ENCODE peak calls at places on chromosomes 6 and 20, in nine cellular contexts. H is non-pigmented ciliary epithelial cell, G is AML-193, E is pancreas, R is naive B cell, Z is COR-L47, Q is heart left ventricle, A is HS-27A, Y is body of pancreas. X is an unnamed sample.

GRCh38 chr6:81772741-81773140 is 20.3 kb upstream of the TENT5A start:
- DNase-seq in H (no peak), G (peak), E (no peak), R (no peak), Z (no peak), Q (no peak), A (no peak), Y (no peak), X (no peak)

GRCh38 chr6:7424967-7425807 is 35.6 kb downstream of the RIOK1 start:
- DNase-seq in H (no peak), G (peak), E (peak), R (peak), Z (peak), Q (peak), A (no peak), Y (peak), X (peak)

GRCh38 chr6:134864558-134864957 is 85.3 kb downstream of the ALDH8A1 start:
- DNase-seq in H (no peak), G (no peak), E (no peak), R (no peak), Z (no peak), Q (no peak), A (no peak), Y (no peak), X (no peak)

GRCh38 chr6:103797738-103798137 is 1062.0 kb downstream of the HACE1 start:
- DNase-seq in H (no peak), G (peak), E (no peak), R (no peak), Z (peak), Q (no peak), A (no peak), Y (no peak), X (no peak)

GRCh38 chr6:31158863-31159855 is 770 bp downstream of the TCF19 start:
- DNase-seq in H (no peak), G (peak), E (no peak), R (no peak), Z (peak), Q (no peak), A (no peak), Y (no peak), X (no peak)

GRCh38 chr20:13341737-13342393 is 120.8 kb downstream of the ISM1 start:
- DNase-seq in H (no peak), G (no peak), E (no peak), R (no peak), Z (no peak), Q (no peak), A (no peak), Y (no peak), X (no peak)

GRCh38 chr6:133208183-133208755 is 32.9 kb upstream of the EYA4 start:
- DNase-seq in H (no peak), G (no peak), E (no peak), R (no peak), Z (no peak), Q (no peak), A (no peak), Y (no peak), X (no peak)

GRCh38 chr6:115001726-115002436 is 659.1 kb upstream of the HS3ST5 start:
- DNase-seq in H (no peak), G (no peak), E (no peak), R (no peak), Z (no peak), Q (no peak), A (no peak), Y (no peak), X (no peak)

GRCh38 chr20:33093582-33093981 is 14.1 kb downstream of the BPIFB4 start:
- DNase-seq in H (no peak), G (no peak), E (no peak), R (no peak), Z (no peak), Q (no peak), A (no peak), Y (no peak), X (no peak)

GRCh38 chr20:31842471-31843157 is 2.8 kb downstream of the FOXS1 start:
- DNase-seq in H (no peak), G (no peak), E (no peak), R (no peak), Z (no peak), Q (peak), A (no peak), Y (peak), X (no peak)

GRCh38 chr6:119676971-119677370 is 327.4 kb upstream of the MAN1A1 start:
- DNase-seq in H (no peak), G (no peak), E (no peak), R (no peak), Z (no peak), Q (no peak), A (no peak), Y (no peak), X (no peak)

GRCh38 chr20:31790401-31790800 is 28.8 kb upstream of the MYLK2 start:
- DNase-seq in H (no peak), G (no peak), E (no peak), R (no peak), Z (no peak), Q (no peak), A (no peak), Y (no peak), X (no peak)

GRCh38 chr20:16394784-16395183 is 178.5 kb downstream of the KIF16B start:
- DNase-seq in H (no peak), G (no peak), E (no peak), R (no peak), Z (no peak), Q (no peak), A (no peak), Y (no peak), X (no peak)

GRCh38 chr6:52389626-52390360 is 27.8 kb downstream of the PAQR8 start:
- DNase-seq in H (no peak), G (peak), E (peak), R (no peak), Z (peak), Q (peak), A (no peak), Y (peak), X (peak)

GRCh38 chr6:138691595-138692057 is 81.9 kb upstream of the CCDC28A start:
- DNase-seq in H (peak), G (no peak), E (no peak), R (no peak), Z (peak), Q (no peak), A (peak), Y (no peak), X (peak)

GRCh38 chr20:37347347-37347823 is 1.4 kb downstream of the SRC start:
- DNase-seq in H (no peak), G (no peak), E (no peak), R (no peak), Z (no peak), Q (no peak), A (no peak), Y (no peak), X (no peak)

GRCh38 chr6:102766946-102767345 is 1373.4 kb downstream of the GRIK2 start:
- DNase-seq in H (peak), G (no peak), E (no peak), R (no peak), Z (no peak), Q (no peak), A (no peak), Y (no peak), X (no peak)

GRCh38 chr6:43570876-43571441 is 4.9 kb downstream of the XPO5 start:
- DNase-seq in H (peak), G (no peak), E (no peak), R (no peak), Z (no peak), Q (no peak), A (no peak), Y (no peak), X (no peak)

GRCh38 chr6:46090115-46091079 is 39.4 kb upstream of the ENPP4 start:
- DNase-seq in H (peak), G (peak), E (peak), R (peak), Z (peak), Q (peak), A (no peak), Y (peak), X (peak)

GRCh38 chr6:144581807-144582537 is 296.8 kb downstream of the UTRN start:
- DNase-seq in H (no peak), G (peak), E (peak), R (peak), Z (no peak), Q (no peak), A (no peak), Y (peak), X (no peak)

X was measured in prostate gland.